ENCODE peak calls at places on chromosome 12, in seven cellular contexts. V is psoas muscle, U is lung, I is ovary, E is SJCRH30, H is fibroblast of lung, Y is PC-9. S is an unnamed sample.

GRCh38 chr12:123949118-123949774 is 23.4 kb downstream of the CCDC92 start:
- DNase-seq in V (no peak), Y (no peak), E (no peak), I (no peak), H (no peak), U (no peak), S (no peak)

GRCh38 chr12:41409628-41410027 is 221.5 kb downstream of the PDZRN4 start:
- DNase-seq in V (no peak), I (no peak), H (no peak), E (no peak), U (no peak), Y (no peak), S (no peak)

GRCh38 chr12:10722502-10722904 is 620 bp downstream of the YBX3 start:
- DNase-seq in V (peak; percentile 69), U (peak; percentile 34), Y (peak; percentile 65), E (peak; percentile 45), I (peak; percentile 50), H (peak; percentile 59), S (no peak)

GRCh38 chr12:52225752-52226151 is 7.3 kb upstream of the KRT7 start:
- DNase-seq in E (peak; percentile 0), U (no peak), H (no peak), V (no peak), I (no peak), Y (no peak), S (no peak)

GRCh38 chr12:88172844-88173407 is 30.8 kb downstream of the TMTC3 start:
- DNase-seq in H (peak; percentile 12), I (no peak), Y (no peak), U (no peak), V (no peak), E (no peak), S (no peak)

GRCh38 chr12:121794532-121795028 is 1.1 kb upstream of the RHOF start:
- DNase-seq in H (no peak), Y (no peak), V (peak; percentile 47), U (peak; percentile 59), E (no peak), I (peak; percentile 59), S (peak; percentile 57)

GRCh38 chr12:96812153-96812552 is 94.9 kb upstream of the NEDD1 start:
- DNase-seq in U (no peak), Y (no peak), I (no peak), V (no peak), H (no peak), E (no peak), S (no peak)

GRCh38 chr12:4416276-4416675 is 29.3 kb downstream of the FGF6 start:
- DNase-seq in E (no peak), I (no peak), Y (no peak), H (no peak), V (no peak), U (no peak), S (no peak)

GRCh38 chr12:1605129-1606020 is 11.0 kb upstream of the FBXL14 start:
- DNase-seq in I (peak; percentile 73), U (peak; percentile 76), V (peak; percentile 57), E (peak; percentile 84), H (peak; percentile 83), Y (peak; percentile 74), S (peak; percentile 40)

GRCh38 chr12:83042441-83043215 is 355.9 kb downstream of the TMTC2 start:
- DNase-seq in Y (no peak), I (no peak), H (no peak), U (no peak), V (no peak), E (no peak), S (no peak)

GRCh38 chr12:78115889-78116288 is 285.2 kb downstream of the NAV3 start:
- DNase-seq in H (no peak), E (no peak), V (no peak), U (no peak), Y (no peak), I (no peak), S (no peak)

GRCh38 chr12:66636771-66637170 is 42.1 kb downstream of the GRIP1 start:
- DNase-seq in V (peak; percentile 47), U (no peak), I (no peak), E (peak; percentile 24), H (no peak), Y (no peak), S (no peak)

GRCh38 chr12:101001669-101002068 is 207.1 kb downstream of the ANO4 start:
- DNase-seq in U (no peak), V (no peak), I (no peak), H (no peak), Y (peak; percentile 9), E (no peak), S (no peak)

GRCh38 chr12:1834186-1834925 is 14.0 kb downstream of the LRTM2 start:
- DNase-seq in V (no peak), I (no peak), E (no peak), H (no peak), Y (no peak), U (no peak), S (no peak)

GRCh38 chr12:121786441-121786825 is 7.1 kb downstream of the RHOF start:
- DNase-seq in E (no peak), V (peak; percentile 80), U (peak; percentile 89), I (peak; percentile 45), Y (peak; percentile 96), H (peak; percentile 81), S (no peak)

GRCh38 chr12:49920241-49920914 is 16.7 kb upstream of the FAIM2 start:
- DNase-seq in I (no peak), U (no peak), H (no peak), V (no peak), Y (no peak), E (no peak), S (no peak)

GRCh38 chr12:132083731-132084641 is 60.1 kb downstream of the DDX51 start:
- DNase-seq in I (peak; percentile 86), Y (peak; percentile 90), V (peak; percentile 92), H (peak; percentile 82), U (peak; percentile 89), E (peak; percentile 97), S (peak; percentile 85)

GRCh38 chr12:89151536-89151935 is 200.8 kb downstream of the DUSP6 start:
- DNase-seq in I (no peak), H (no peak), E (no peak), Y (no peak), V (no peak), U (no peak), S (no peak)

GRCh38 chr12:46342562-46343033 is 30.0 kb downstream of the SLC38A2 start:
- DNase-seq in H (peak; percentile 66), V (no peak), E (peak; percentile 43), U (no peak), I (no peak), Y (no peak), S (peak; percentile 47)

GRCh38 chr12:119593578-119594398 is at the start of gene TMEM233:
- DNase-seq in I (no peak), V (peak; percentile 69), E (peak; percentile 61), Y (no peak), U (no peak), H (no peak), S (no peak)

GRCh38 chr12:75715323-75715644 is 203.9 kb upstream of the KRR1 start:
- DNase-seq in U (no peak), E (no peak), H (no peak), V (no peak), I (no peak), Y (no peak), S (no peak)

GRCh38 chr12:8960185-8960584 is 10.7 kb upstream of the M6PR start:
- DNase-seq in Y (no peak), H (no peak), E (no peak), U (no peak), V (no peak), I (no peak), S (peak; percentile 19)

GRCh38 chr12:31728917-31729640 is at the start of gene AMN1:
- DNase-seq in I (peak; percentile 99), E (peak; percentile 99), H (peak; percentile 99), Y (peak; percentile 100), V (peak; percentile 99), U (peak; percentile 100), S (peak; percentile 98)

GRCh38 chr12:31727197-31727596 is 1.6 kb downstream of the AMN1 start:
- DNase-seq in E (no peak), I (no peak), Y (no peak), V (no peak), H (no peak), U (no peak), S (no peak)

GRCh38 chr12:31728289-31728916 is 418 bp downstream of the AMN1 start:
- DNase-seq in H (no peak), V (no peak), Y (no peak), U (no peak), I (peak; percentile 44), E (no peak), S (peak; percentile 65)

GRCh38 chr12:31726575-31726974 is 2.2 kb downstream of the AMN1 start:
- DNase-seq in Y (no peak), U (no peak), V (no peak), E (no peak), H (no peak), I (no peak), S (no peak)

GRCh38 chr12:31729728-31730127 is 907 bp upstream of the AMN1 start:
- DNase-seq in E (no peak), I (no peak), U (no peak), Y (no peak), H (no peak), V (no peak), S (no peak)
- H3K4me1 ChIP-seq in E (peaks cover 5% of the 10 kb centered on the region), I (peaks cover 8% of the 10 kb centered on the region), U (peaks cover 9% of the 10 kb centered on the region), Y (peaks cover 39% of the 10 kb centered on the region), H (peaks cover 5% of the 10 kb centered on the region), V (peaks cover 44% of the 10 kb centered on the region), S (peaks cover 22% of the 10 kb centered on the region)

GRCh38 chr12:40226652-40227051 is 1.9 kb downstream of the LRRK2 start:
- DNase-seq in I (peak; percentile 50), Y (no peak), H (peak; percentile 77), E (no peak), U (peak; percentile 64), V (peak; percentile 20), S (no peak)
- H3K27ac ChIP-seq in I (no peak overlapping the region), Y (no peak overlapping the region), H (peak overlapping the region; percentile 55), E (no peak overlapping the region), U (no peak overlapping the region), V (peak overlapping the region; percentile 34), S (no peak overlapping the region)

GRCh38 chr12:106125351-106126085 is 13.2 kb downstream of the NUAK1 start:
- DNase-seq in V (no peak), E (no peak), U (no peak), Y (no peak), I (no peak), H (no peak), S (no peak)
- H3K4me1 ChIP-seq in V (peaks cover 84% of the 10 kb centered on the region), E (peaks cover 22% of the 10 kb centered on the region), U (peaks cover 48% of the 10 kb centered on the region), Y (peaks cover 42% of the 10 kb centered on the region), I (peaks cover 10% of the 10 kb centered on the region), H (peaks cover 8% of the 10 kb centered on the region), S (no peaks in the 10 kb centered on the region)

GRCh38 chr12:15815730-15816129 is 26.5 kb upstream of the EPS8 start:
- DNase-seq in U (no peak), H (no peak), Y (no peak), E (no peak), V (no peak), I (no peak), S (no peak)

GRCh38 chr12:15823360-15824128 is 34.4 kb upstream of the EPS8 start:
- DNase-seq in H (no peak), U (no peak), V (no peak), I (no peak), E (no peak), Y (no peak), S (no peak)

GRCh38 chr12:15819644-15820437 is 30.7 kb upstream of the EPS8 start:
- DNase-seq in E (no peak), H (no peak), I (no peak), U (no peak), Y (no peak), V (no peak), S (no peak)

DNA sequence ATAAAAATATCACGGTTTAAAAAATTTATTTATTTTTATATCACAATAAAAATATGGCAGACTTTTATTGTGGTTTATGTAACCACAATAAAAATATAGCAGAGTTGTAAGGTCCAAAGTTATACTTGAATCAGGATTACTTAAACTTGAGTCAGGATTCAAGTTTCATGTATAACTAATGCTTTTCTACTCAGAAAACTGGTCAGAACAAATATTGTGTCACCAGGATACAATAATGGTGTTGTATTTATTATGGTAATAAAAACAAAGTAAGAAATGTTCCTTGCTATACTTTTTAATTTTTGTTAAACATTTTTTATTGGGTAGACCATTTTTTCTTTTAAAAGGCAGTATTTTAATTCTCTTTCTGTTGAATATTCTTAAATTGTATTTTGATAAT is 29.2 kb upstream of the EPS8 start:
- DNase-seq in H (no peak), E (no peak), Y (no peak), I (no peak), V (no peak), U (no peak), S (no peak)
- H3K27ac ChIP-seq in H (no peak overlapping the region), E (no peak overlapping the region), Y (no peak overlapping the region), I (no peak overlapping the region), V (no peak overlapping the region), U (no peak overlapping the region), S (no peak overlapping the region)

S was measured in CD4-positive, CD25-positive, alpha-beta regulatory T cell.